ENCODE peak calls at places on chromosomes 6 and 20, in five cellular contexts. S is mesendoderm, A is IMR-90, N is mesenchymal stem cell, L is neuronal stem cell. H is an unnamed sample.

GRCh38 chr20:940926-941325 is 24.8 kb upstream of the ANGPT4 start:
- DNase-seq in N (no peak), A (no peak), L (no peak), S (no peak), H (no peak)

GRCh38 chr6:107320126-107320525 is 139.2 kb downstream of the PDSS2 start:
- DNase-seq in A (peak; percentile 44), S (no peak), N (no peak), L (no peak), H (no peak)

GRCh38 chr20:24960302-24960801 is 11.3 kb downstream of the CST7 start:
- DNase-seq in L (no peak), S (no peak), N (no peak), A (no peak), H (no peak)

GRCh38 chr6:152204584-152204983 is 397.1 kb downstream of the ESR1 start:
- DNase-seq in N (no peak), S (no peak), L (no peak), A (no peak), H (no peak)

GRCh38 chr20:20017852-20018245 is 687 bp downstream of the NAA20 start:
- DNase-seq in L (no peak), A (no peak), S (peak; percentile 37), N (no peak), H (no peak)

GRCh38 chr6:42889815-42890214 is 10.4 kb downstream of the RPL7L1 start:
- DNase-seq in S (no peak), L (no peak), N (no peak), A (no peak), H (no peak)

GRCh38 chr6:39088331-39088730 is 26.7 kb downstream of the SAYSD1 start:
- DNase-seq in A (peak; percentile 68), N (peak; percentile 59), S (peak; percentile 92), L (peak; percentile 73), H (peak; percentile 55)

GRCh38 chr6:47651505-47651944 is 46.9 kb upstream of the ADGRF4 start:
- DNase-seq in L (no peak), A (peak; percentile 74), N (peak; percentile 30), S (no peak), H (peak; percentile 67)

GRCh38 chr6:112130878-112131277 is 43.5 kb downstream of the FAM229B start:
- DNase-seq in L (no peak), S (no peak), A (no peak), N (no peak), H (no peak)

GRCh38 chr6:69933239-69933638 is 66.9 kb downstream of the COL19A1 start:
- DNase-seq in L (no peak), S (peak; percentile 11), N (peak; percentile 86), A (peak; percentile 4), H (no peak)

GRCh38 chr6:53315086-53315724 is 33.5 kb downstream of the ELOVL5 start:
- DNase-seq in L (no peak), S (no peak), N (no peak), A (no peak), H (no peak)

GRCh38 chr6:166822609-166823008 is 133.7 kb downstream of the RNASET2 start:
- DNase-seq in L (no peak), N (no peak), A (no peak), S (no peak), H (no peak)

GRCh38 chr6:2492686-2493523 is 247.5 kb upstream of the GMDS start:
- DNase-seq in S (no peak), N (no peak), L (no peak), A (no peak), H (no peak)

GRCh38 chr20:17857639-17858449 is 110.8 kb downstream of the SNX5 start:
- DNase-seq in S (no peak), L (no peak), A (no peak), N (no peak), H (no peak)

GRCh38 chr6:141212296-141212695 is 920.4 kb upstream of the GJE1 start:
- DNase-seq in A (no peak), N (no peak), L (no peak), S (peak; percentile 14), H (no peak)

GRCh38 chr6:38352636-38353035 is 287.1 kb downstream of the BTBD9 start:
- DNase-seq in N (peak; percentile 18), L (no peak), S (no peak), A (peak; percentile 47), H (no peak)

GRCh38 chr6:90284745-90285481 is 11.7 kb downstream of the BACH2 start:
- DNase-seq in A (peak; percentile 70), S (peak; percentile 23), L (no peak), N (peak; percentile 85), H (no peak)
- H3K4me3 ChIP-seq in A (peak overlapping the region; percentile 4), S (no peak overlapping the region), L (no peak overlapping the region), N (no peak overlapping the region), H (no peak overlapping the region)

GRCh38 chr6:44609051-44609612 is 221.6 kb downstream of the CDC5L start:
- DNase-seq in S (no peak), A (no peak), L (no peak), N (no peak), H (no peak)
- H2BK120ac ChIP-seq in S (no peak overlapping the region), A (no peak overlapping the region), L (no peak overlapping the region), N (no peak overlapping the region), H (no peak overlapping the region)

GRCh38 chr6:118917550-118918321 is 17.2 kb downstream of the MCM9 start:
- DNase-seq in S (no peak), N (no peak), L (no peak), A (peak; percentile 39), H (no peak)

GRCh38 chr6:118918326-118918725 is 16.6 kb downstream of the MCM9 start:
- DNase-seq in L (no peak), A (peak; percentile 34), N (no peak), S (no peak), H (no peak)

GRCh38 chr6:118923035-118923434 is 11.9 kb downstream of the MCM9 start:
- DNase-seq in S (no peak), A (no peak), L (no peak), N (no peak), H (no peak)

GRCh38 chr6:118921084-118921483 is 13.9 kb downstream of the MCM9 start:
- DNase-seq in S (no peak), L (no peak), A (no peak), N (no peak), H (no peak)
- H3K4me3 ChIP-seq in S (no peak overlapping the region), L (no peak overlapping the region), A (no peak overlapping the region), N (no peak overlapping the region), H (no peak overlapping the region)

GRCh38 chr6:36245572-36246031 is 24.3 kb upstream of the PNPLA1 start:
- DNase-seq in N (no peak), A (no peak), L (no peak), S (peak; percentile 51), H (no peak)
- H2BK120ac ChIP-seq in N (no peak overlapping the region), A (peak overlapping the region; percentile 76), L (no peak overlapping the region), S (no peak overlapping the region), H (peak overlapping the region; percentile 74)

DNA sequence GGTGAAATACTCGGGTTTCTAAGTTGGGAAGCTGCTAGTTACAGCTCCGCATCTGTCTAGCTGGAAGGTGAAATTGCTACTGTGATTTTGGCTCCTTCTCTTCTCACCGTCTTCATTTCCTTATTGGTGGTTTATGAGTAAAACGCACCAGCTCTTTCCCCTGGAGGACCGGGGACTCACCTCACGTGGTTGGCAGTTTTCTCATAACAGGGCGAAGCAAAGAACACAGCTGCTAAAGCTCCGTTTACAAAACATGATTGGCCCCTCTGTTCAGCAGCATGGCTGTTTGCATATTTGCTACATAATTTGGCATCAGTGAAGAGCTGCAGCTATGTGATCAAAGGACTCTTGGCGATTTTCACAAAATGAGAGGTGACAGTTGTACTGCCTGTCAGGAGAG is 20.5 kb upstream of the TMEM181 start:
- DNase-seq in A (no peak), N (no peak), S (no peak), L (no peak), H (no peak)
- H3K4me3 ChIP-seq in A (no peak overlapping the region), N (no peak overlapping the region), S (no peak overlapping the region), L (no peak overlapping the region), H (no peak overlapping the region)

GRCh38 chr6:4608361-4609115 is 167.7 kb upstream of the CDYL start:
- DNase-seq in S (no peak), L (no peak), A (no peak), N (no peak), H (no peak)

GRCh38 chr6:4607026-4607704 is 169.0 kb upstream of the CDYL start:
- DNase-seq in A (peak; percentile 89), S (no peak), L (no peak), N (peak; percentile 87), H (peak; percentile 91)

GRCh38 chr6:4607793-4608192 is 168.4 kb upstream of the CDYL start:
- DNase-seq in N (peak; percentile 21), L (no peak), S (peak; percentile 19), A (no peak), H (no peak)

GRCh38 chr6:4606016-4606415 is 170.2 kb upstream of the CDYL start:
- DNase-seq in A (no peak), N (no peak), S (no peak), L (no peak), H (no peak)

DNA sequence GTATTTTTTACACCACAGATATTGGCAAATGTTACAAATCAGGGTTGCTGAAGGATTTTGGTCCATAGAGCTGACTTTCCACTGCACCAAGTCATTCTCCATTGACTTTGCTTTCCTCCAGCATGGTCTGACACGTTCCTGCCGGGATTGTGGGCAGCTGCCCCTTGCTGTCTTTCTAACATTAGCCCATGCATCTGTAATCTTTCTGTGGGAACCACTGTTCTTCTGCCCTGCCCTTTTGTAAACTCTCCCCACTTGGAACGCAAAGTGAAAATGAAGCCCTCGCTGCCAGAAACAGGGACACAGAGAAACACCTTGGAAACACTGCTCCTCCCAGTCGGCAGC is 169.6 kb upstream of the CDYL start:
- DNase-seq in A (no peak), S (no peak), L (no peak), N (no peak), H (no peak)
- H2BK120ac ChIP-seq in A (no peak overlapping the region), S (no peak overlapping the region), L (no peak overlapping the region), N (no peak overlapping the region), H (peak overlapping the region; percentile 28)

GRCh38 chr20:46820682-46821081 is 74.0 kb upstream of the EYA2 start:
- DNase-seq in S (no peak), N (no peak), L (no peak), A (no peak), H (no peak)
- H3K4me3 ChIP-seq in S (no peak overlapping the region), N (no peak overlapping the region), L (no peak overlapping the region), A (no peak overlapping the region), H (no peak overlapping the region)